ENCODE peak calls at places on chromosomes 16 and 17, in five cellular contexts. X is sigmoid colon, B is lower lobe of right lung, J is colonic mucosa, M is transverse colon. T is an unnamed sample.

GRCh38 chr17:6365187-6365943 is 69.6 kb downstream of the AIPL1 start:
- DNase-seq in X (no peak), B (no peak), J (peak; percentile 12), M (no peak), T (no peak)

GRCh38 chr17:8019665-8020064 is 17.2 kb downstream of the GUCY2D start:
- DNase-seq in X (peak; percentile 60), B (peak; percentile 67), J (no peak), M (no peak), T (peak; percentile 88)

GRCh38 chr16:72542103-72542502 is 370.1 kb upstream of the PMFBP1 start:
- DNase-seq in X (no peak), B (no peak), J (no peak), M (no peak), T (no peak)

GRCh38 chr17:608911-609882 is 105.4 kb downstream of the VPS53 start:
- DNase-seq in X (no peak), B (no peak), J (no peak), M (no peak), T (no peak)

GRCh38 chr16:2386990-2387389 is 42.3 kb upstream of the CCNF start:
- DNase-seq in X (no peak), B (no peak), J (no peak), M (no peak), T (no peak)

GRCh38 chr16:30092373-30093010 is 768 bp upstream of the TBX6 start:
- DNase-seq in X (peak; percentile 90), B (peak; percentile 93), J (peak; percentile 83), M (peak; percentile 80), T (peak; percentile 95)

GRCh38 chr17:45425125-45425983 is 7.3 kb downstream of the ARHGAP27 start:
- DNase-seq in X (no peak), B (peak; percentile 88), J (peak; percentile 94), M (peak; percentile 93), T (peak; percentile 82)

GRCh38 chr17:64780096-64781012 is 118.2 kb upstream of the SMURF2 start:
- DNase-seq in X (no peak), B (peak; percentile 89), J (peak; percentile 93), M (peak; percentile 91), T (peak; percentile 86)

GRCh38 chr17:27430882-27431491 is 25.3 kb upstream of the KSR1 start:
- DNase-seq in X (peak; percentile 74), B (no peak), J (peak; percentile 42), M (peak; percentile 28), T (no peak)

GRCh38 chr16:5044011-5044540 is 10.3 kb upstream of the NAGPA start:
- DNase-seq in X (peak; percentile 26), B (peak; percentile 12), J (no peak), M (no peak), T (peak; percentile 21)

GRCh38 chr16:74297296-74297665 is 667 bp downstream of the PSMD7 start:
- DNase-seq in X (no peak), B (no peak), J (peak; percentile 35), M (peak; percentile 18), T (no peak)

GRCh38 chr16:26111900-26112299 is 420.1 kb downstream of the HS3ST4 start:
- DNase-seq in X (no peak), B (no peak), J (no peak), M (no peak), T (no peak)

GRCh38 chr16:89009343-89010209 is 32.6 kb upstream of the CBFA2T3 start:
- DNase-seq in X (peak; percentile 58), B (peak; percentile 44), J (no peak), M (no peak), T (no peak)

GRCh38 chr16:25988089-25988488 is 296.3 kb downstream of the HS3ST4 start:
- DNase-seq in X (no peak), B (no peak), J (no peak), M (no peak), T (no peak)

GRCh38 chr17:5011928-5012327 is 14.2 kb downstream of the KIF1C start:
- DNase-seq in X (no peak), B (no peak), J (no peak), M (no peak), T (no peak)

GRCh38 chr17:9221231-9222180 is 200.2 kb downstream of the NTN1 start:
- DNase-seq in X (no peak), B (no peak), J (no peak), M (no peak), T (peak; percentile 59)

GRCh38 chr16:12612598-12613101 is 191.0 kb downstream of the CPPED1 start:
- DNase-seq in X (no peak), B (no peak), J (no peak), M (peak; percentile 12), T (no peak)

GRCh38 chr16:73315645-73316044 is 267.7 kb upstream of the ZFHX3 start:
- DNase-seq in X (no peak), B (no peak), J (no peak), M (no peak), T (no peak)

GRCh38 chr16:74984194-74984669 is 691 bp downstream of the WDR59 start:
- DNase-seq in X (no peak), B (no peak), J (no peak), M (no peak), T (no peak)

GRCh38 chr17:60586288-60586974 is 13.6 kb upstream of the PPM1D start:
- DNase-seq in X (no peak), B (no peak), J (no peak), M (no peak), T (no peak)

GRCh38 chr17:30520436-30520835 is 43.2 kb downstream of the GOSR1 start:
- DNase-seq in X (no peak), B (no peak), J (no peak), M (no peak), T (no peak)

GRCh38 chr17:80892900-80893603 is 98.6 kb upstream of the CHMP6 start:
- DNase-seq in X (no peak), B (no peak), J (no peak), M (no peak), T (no peak)

GRCh38 chr17:53137919-53138318 is 684.8 kb upstream of the KIF2B start:
- DNase-seq in X (no peak), B (no peak), J (no peak), M (no peak), T (no peak)

GRCh38 chr16:81940781-81941560 is 70.3 kb downstream of the SDR42E1 start:
- DNase-seq in X (no peak), B (no peak), J (no peak), M (no peak), T (no peak)

GRCh38 chr16:1474796-1475551 is at the start of gene CLCN7:
- DNase-seq in X (peak; percentile 96), B (peak; percentile 95), J (peak; percentile 93), M (peak; percentile 93), T (peak; percentile 89)

GRCh38 chr17:66343531-66344078 is 41.2 kb downstream of the PRKCA start:
- DNase-seq in X (no peak), B (no peak), J (no peak), M (no peak), T (no peak)

GRCh38 chr17:61366715-61367413 is 32.8 kb upstream of the TBX2 start:
- DNase-seq in X (no peak), B (no peak), J (no peak), M (no peak), T (no peak)

DNA sequence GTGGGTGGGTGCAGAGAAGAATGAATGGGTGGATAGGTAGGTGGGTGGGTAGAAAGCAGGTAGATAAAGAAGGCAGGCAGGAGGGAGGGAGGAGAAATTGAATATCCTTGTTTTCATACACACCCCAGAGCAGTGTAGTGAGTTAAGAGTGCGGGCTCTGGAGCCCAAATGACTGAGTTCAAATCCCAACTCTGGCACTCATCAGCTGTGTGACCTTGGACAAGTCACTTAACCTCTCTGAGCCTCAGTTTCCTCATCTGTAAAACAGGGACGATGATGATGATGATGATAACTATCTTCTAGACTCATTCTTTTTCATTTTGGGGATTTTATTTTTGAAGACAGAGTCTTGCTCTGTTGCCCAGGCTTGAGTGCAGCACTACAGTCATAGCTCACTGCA is 2.0 kb upstream of the IL21R start:
- DNase-seq in X (no peak), B (no peak), J (no peak), M (no peak), T (no peak)
- H3K4me1 ChIP-seq in X (no peaks in the 10 kb centered on the region), B (peaks cover 37% of the 10 kb centered on the region), J (no peaks in the 10 kb centered on the region), M (no peaks in the 10 kb centered on the region), T (peaks cover 23% of the 10 kb centered on the region)

GRCh38 chr17:41168121-41168520 is at the start of gene KRTAP4-3:
- DNase-seq in X (no peak), B (no peak), J (no peak), M (no peak), T (no peak)

GRCh38 chr17:41167561-41167960 is 460 bp downstream of the KRTAP4-3 start:
- DNase-seq in X (no peak), B (no peak), J (no peak), M (no peak), T (no peak)

GRCh38 chr17:41160648-41161047 is at the start of gene KRTAP4-4:
- DNase-seq in X (no peak), B (no peak), J (no peak), M (no peak), T (no peak)

GRCh38 chr17:41163828-41164227 is 3.3 kb upstream of the KRTAP4-4 start:
- DNase-seq in X (no peak), B (no peak), J (no peak), M (no peak), T (no peak)
- H3K27me3 ChIP-seq in X (peaks cover 5% of the 10 kb centered on the region), B (peaks cover 3% of the 10 kb centered on the region), J (no peaks in the 10 kb centered on the region), M (no peaks in the 10 kb centered on the region), T (peaks cover 10% of the 10 kb centered on the region)

GRCh38 chr17:56834380-56835258 is 668 bp downstream of the DGKE start:
- DNase-seq in X (peak; percentile 76), B (peak; percentile 76), J (peak; percentile 72), M (peak; percentile 73), T (peak; percentile 89)

GRCh38 chr17:56833023-56833811 is 503 bp downstream of the C17orf67 start:
- DNase-seq in X (peak; percentile 77), B (peak; percentile 78), J (peak; percentile 71), M (peak; percentile 75), T (peak; percentile 93)

GRCh38 chr17:56832446-56832845 is 1.3 kb downstream of the C17orf67 start:
- DNase-seq in X (no peak), B (no peak), J (no peak), M (no peak), T (no peak)

GRCh38 chr17:56833812-56834379 is at the start of the genes C17orf67 and DGKE:
- DNase-seq in X (peak; percentile 99), B (peak; percentile 98), J (peak; percentile 100), M (peak; percentile 99), T (peak; percentile 100)

GRCh38 chr17:56835259-56835575 is 1.3 kb downstream of the DGKE start:
- DNase-seq in X (no peak), B (no peak), J (no peak), M (no peak), T (no peak)
- H3K4me1 ChIP-seq in X (no peaks in the 10 kb centered on the region), B (peaks cover 26% of the 10 kb centered on the region), J (peaks cover 9% of the 10 kb centered on the region), M (peaks cover 30% of the 10 kb centered on the region), T (peaks cover 52% of the 10 kb centered on the region)

DNA sequence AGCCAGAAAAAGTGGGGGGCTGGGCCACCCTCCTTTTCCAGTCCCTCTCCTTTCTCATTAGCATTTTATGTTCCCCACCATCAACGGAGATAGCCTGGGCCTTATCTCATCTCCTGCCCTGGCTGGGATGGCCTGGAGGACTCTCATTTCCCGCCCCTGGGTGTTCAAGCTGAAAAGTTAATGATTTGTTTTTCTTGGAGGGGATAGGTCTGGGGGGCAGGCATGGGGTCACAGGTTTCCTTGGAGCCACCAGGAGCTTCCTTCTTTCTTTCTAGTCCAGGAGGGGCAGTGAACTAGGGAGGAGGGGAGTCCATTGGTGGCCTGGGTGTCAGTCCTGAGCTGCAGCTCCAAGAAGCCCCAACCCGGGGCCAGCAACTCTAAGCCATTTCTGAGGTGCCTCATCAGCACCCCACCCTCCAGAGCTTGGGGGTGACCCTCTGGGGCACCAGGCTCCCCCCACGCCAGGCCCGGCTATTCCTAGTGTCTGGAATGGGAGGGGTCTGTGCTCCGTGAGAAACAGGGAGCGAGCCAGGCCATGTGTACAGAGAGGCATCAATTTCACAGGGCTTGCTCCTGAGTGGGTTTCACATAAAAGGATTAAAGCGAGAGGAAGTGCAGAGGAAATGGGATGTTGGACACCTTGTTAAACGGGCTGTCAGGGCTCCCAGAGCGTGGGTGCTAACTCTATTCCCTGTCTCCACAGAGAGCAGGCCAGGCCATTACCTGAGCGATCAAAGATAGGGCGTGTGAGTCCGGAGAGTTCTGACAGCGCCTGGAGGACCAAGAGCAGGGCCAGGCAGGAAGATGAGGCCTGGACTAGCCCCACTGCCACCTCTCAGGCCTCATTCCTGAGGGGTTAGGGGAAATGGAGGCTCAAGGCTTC is 90.6 kb upstream of the LHX1 start:
- DNase-seq in X (no peak), B (no peak), J (no peak), M (no peak), T (no peak)
- H3K27me3 ChIP-seq in X (peaks cover 40% of the 10 kb centered on the region), B (peaks cover 30% of the 10 kb centered on the region), J (no peaks in the 10 kb centered on the region), M (peaks cover 41% of the 10 kb centered on the region), T (no peaks in the 10 kb centered on the region)

T was measured in left lung.